ENCODE peak calls at places on chromosomes 5 and 9, in eight cellular contexts. One of them, this sample, is unnamed.

GRCh38 chr5:151740336-151740942 is 18.0 kb downstream of the ATOX1 start:
- DNase-seq in HCT116: no peak
- DNase-seq in GM12878: no peak
- DNase-seq in K562: peak
- DNase-seq in H1: no peak
- DNase-seq in endothelial cell of umbilical vein: peak
- DNase-seq in HepG2: peak
- DNase-seq in SK-N-SH: peak
- DNase-seq in this sample: no peak

GRCh38 chr9:136675477-136676296 is 11.6 kb downstream of the AGPAT2 start:
- DNase-seq in HCT116: no peak
- DNase-seq in GM12878: no peak
- DNase-seq in K562: peak
- DNase-seq in H1: no peak
- DNase-seq in endothelial cell of umbilical vein: peak
- DNase-seq in HepG2: no peak
- DNase-seq in SK-N-SH: no peak
- DNase-seq in this sample: no peak

GRCh38 chr9:125674981-125675973 is 31.7 kb downstream of the MAPKAP1 start:
- DNase-seq in HCT116: peak
- DNase-seq in GM12878: no peak
- DNase-seq in K562: no peak
- DNase-seq in H1: no peak
- DNase-seq in endothelial cell of umbilical vein: peak
- DNase-seq in HepG2: peak
- DNase-seq in SK-N-SH: no peak
- DNase-seq in this sample: peak

GRCh38 chr5:59525310-59525709 is 368.2 kb downstream of the PDE4D start:
- DNase-seq in HCT116: no peak
- DNase-seq in GM12878: no peak
- DNase-seq in K562: no peak
- DNase-seq in H1: no peak
- DNase-seq in endothelial cell of umbilical vein: no peak
- DNase-seq in HepG2: peak
- DNase-seq in SK-N-SH: no peak
- DNase-seq in this sample: no peak

GRCh38 chr5:62268239-62268638 is 37.8 kb upstream of the KIF2A start:
- DNase-seq in HCT116: peak
- DNase-seq in GM12878: peak
- DNase-seq in K562: no peak
- DNase-seq in H1: no peak
- DNase-seq in endothelial cell of umbilical vein: peak
- DNase-seq in HepG2: peak
- DNase-seq in SK-N-SH: no peak
- DNase-seq in this sample: peak

GRCh38 chr5:16178745-16179372 is 732 bp downstream of the MARCHF11 start:
- DNase-seq in HCT116: no peak
- DNase-seq in GM12878: no peak
- DNase-seq in K562: peak
- DNase-seq in H1: peak
- DNase-seq in endothelial cell of umbilical vein: peak
- DNase-seq in HepG2: peak
- DNase-seq in SK-N-SH: peak
- DNase-seq in this sample: no peak

GRCh38 chr5:68330564-68330963 is 115.0 kb downstream of the PIK3R1 start:
- DNase-seq in HCT116: no peak
- DNase-seq in GM12878: no peak
- DNase-seq in K562: no peak
- DNase-seq in H1: no peak
- DNase-seq in endothelial cell of umbilical vein: no peak
- DNase-seq in HepG2: no peak
- DNase-seq in SK-N-SH: peak
- DNase-seq in this sample: no peak

GRCh38 chr5:155605898-155606297 is 592.3 kb downstream of the KIF4B start:
- DNase-seq in HCT116: no peak
- DNase-seq in GM12878: no peak
- DNase-seq in K562: no peak
- DNase-seq in H1: no peak
- DNase-seq in endothelial cell of umbilical vein: no peak
- DNase-seq in HepG2: no peak
- DNase-seq in SK-N-SH: no peak
- DNase-seq in this sample: no peak

GRCh38 chr5:67035098-67035740 is 161.4 kb downstream of the CD180 start:
- DNase-seq in HCT116: no peak
- DNase-seq in GM12878: no peak
- DNase-seq in K562: no peak
- DNase-seq in H1: no peak
- DNase-seq in endothelial cell of umbilical vein: no peak
- DNase-seq in HepG2: no peak
- DNase-seq in SK-N-SH: no peak
- DNase-seq in this sample: no peak

GRCh38 chr5:145536133-145536532 is 299.0 kb downstream of the PRELID2 start:
- DNase-seq in HCT116: no peak
- DNase-seq in GM12878: no peak
- DNase-seq in K562: no peak
- DNase-seq in H1: no peak
- DNase-seq in endothelial cell of umbilical vein: no peak
- DNase-seq in HepG2: no peak
- DNase-seq in SK-N-SH: no peak
- DNase-seq in this sample: no peak

GRCh38 chr9:503881-504852 is 289.5 kb downstream of the DOCK8 start:
- DNase-seq in HCT116: peak
- DNase-seq in GM12878: no peak
- DNase-seq in K562: peak
- DNase-seq in H1: peak
- DNase-seq in endothelial cell of umbilical vein: peak
- DNase-seq in HepG2: peak
- DNase-seq in SK-N-SH: peak
- DNase-seq in this sample: no peak

GRCh38 chr5:76403713-76403962 is 553 bp downstream of the IQGAP2 start:
- DNase-seq in HCT116: no peak
- DNase-seq in GM12878: no peak
- DNase-seq in K562: no peak
- DNase-seq in H1: no peak
- DNase-seq in endothelial cell of umbilical vein: no peak
- DNase-seq in HepG2: no peak
- DNase-seq in SK-N-SH: peak
- DNase-seq in this sample: no peak

GRCh38 chr9:38620483-38621433 is at the start of gene ANKRD18A:
- DNase-seq in HCT116: peak
- DNase-seq in GM12878: no peak
- DNase-seq in K562: no peak
- DNase-seq in H1: peak
- DNase-seq in endothelial cell of umbilical vein: peak
- DNase-seq in HepG2: peak
- DNase-seq in SK-N-SH: peak
- DNase-seq in this sample: no peak

GRCh38 chr9:37082214-37082765 is 38.1 kb upstream of the ZCCHC7 start:
- DNase-seq in HCT116: no peak
- DNase-seq in GM12878: no peak
- DNase-seq in K562: no peak
- DNase-seq in H1: no peak
- DNase-seq in endothelial cell of umbilical vein: peak
- DNase-seq in HepG2: no peak
- DNase-seq in SK-N-SH: no peak
- DNase-seq in this sample: no peak

GRCh38 chr5:43400082-43400481 is 12.1 kb downstream of the CCL28 start:
- DNase-seq in HCT116: no peak
- DNase-seq in GM12878: no peak
- DNase-seq in K562: no peak
- DNase-seq in H1: no peak
- DNase-seq in endothelial cell of umbilical vein: no peak
- DNase-seq in HepG2: no peak
- DNase-seq in SK-N-SH: no peak
- DNase-seq in this sample: no peak

GRCh38 chr5:43401827-43402226 is 10.4 kb downstream of the CCL28 start:
- DNase-seq in HCT116: peak
- DNase-seq in GM12878: no peak
- DNase-seq in K562: peak
- DNase-seq in H1: no peak
- DNase-seq in endothelial cell of umbilical vein: no peak
- DNase-seq in HepG2: peak
- DNase-seq in SK-N-SH: peak
- DNase-seq in this sample: no peak

GRCh38 chr5:43396762-43397304 is 15.4 kb downstream of the CCL28 start:
- DNase-seq in HCT116: no peak
- DNase-seq in GM12878: peak
- DNase-seq in K562: no peak
- DNase-seq in H1: no peak
- DNase-seq in endothelial cell of umbilical vein: peak
- DNase-seq in HepG2: no peak
- DNase-seq in SK-N-SH: peak
- DNase-seq in this sample: no peak
- H3K9ac ChIP-seq in HCT116: no peak
- H3K9ac ChIP-seq in GM12878: peak
- H3K9ac ChIP-seq in K562: no peak
- H3K9ac ChIP-seq in H1: no peak
- H3K9ac ChIP-seq in endothelial cell of umbilical vein: peak
- H3K9ac ChIP-seq in HepG2: no peak
- H3K9ac ChIP-seq in SK-N-SH: no peak
- H3K9ac ChIP-seq in this sample: no peak

DNA sequence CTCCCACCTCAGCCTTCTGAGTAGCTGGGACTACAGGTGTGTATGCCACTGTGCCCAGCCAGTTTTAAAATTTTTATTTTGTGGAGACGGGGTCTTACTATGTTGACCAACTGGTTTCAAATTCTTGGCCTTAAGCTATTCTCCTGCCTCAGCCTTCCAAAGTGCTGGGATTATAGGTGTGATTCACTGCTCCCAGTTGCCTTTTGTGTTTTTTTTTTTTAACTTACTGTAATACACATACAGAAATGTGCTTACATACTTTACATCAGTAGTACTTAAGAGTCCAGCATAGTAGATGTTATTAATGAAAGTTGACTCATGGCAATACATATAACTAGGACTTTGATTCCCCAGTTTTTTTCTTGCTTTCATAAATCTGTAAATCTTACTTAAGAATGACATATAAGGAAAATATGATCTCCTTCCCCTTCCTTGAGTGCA is 4.7 kb downstream of the MAN2A1 start:
- DNase-seq in HCT116: no peak
- DNase-seq in GM12878: no peak
- DNase-seq in K562: no peak
- DNase-seq in H1: no peak
- DNase-seq in endothelial cell of umbilical vein: peak
- DNase-seq in HepG2: no peak
- DNase-seq in SK-N-SH: no peak
- DNase-seq in this sample: no peak
- H3K4me3 ChIP-seq in HCT116: no peak
- H3K4me3 ChIP-seq in GM12878: peak
- H3K4me3 ChIP-seq in K562: no peak
- H3K4me3 ChIP-seq in H1: peak
- H3K4me3 ChIP-seq in endothelial cell of umbilical vein: no peak
- H3K4me3 ChIP-seq in HepG2: no peak
- H3K4me3 ChIP-seq in SK-N-SH: no peak
- H3K4me3 ChIP-seq in this sample: no peak

GRCh38 chr5:150355791-150356190 is 1.7 kb upstream of the TCOF1 start:
- DNase-seq in HCT116: no peak
- DNase-seq in GM12878: no peak
- DNase-seq in K562: no peak
- DNase-seq in H1: no peak
- DNase-seq in endothelial cell of umbilical vein: no peak
- DNase-seq in HepG2: no peak
- DNase-seq in SK-N-SH: no peak
- DNase-seq in this sample: no peak

GRCh38 chr5:150361301-150361700 is 3.8 kb downstream of the TCOF1 start:
- DNase-seq in HCT116: no peak
- DNase-seq in GM12878: peak
- DNase-seq in K562: no peak
- DNase-seq in H1: no peak
- DNase-seq in endothelial cell of umbilical vein: no peak
- DNase-seq in HepG2: no peak
- DNase-seq in SK-N-SH: no peak
- DNase-seq in this sample: no peak

GRCh38 chr5:150358261-150359095 is 981 bp downstream of the TCOF1 start:
- DNase-seq in HCT116: peak
- DNase-seq in GM12878: no peak
- DNase-seq in K562: no peak
- DNase-seq in H1: no peak
- DNase-seq in endothelial cell of umbilical vein: peak
- DNase-seq in HepG2: peak
- DNase-seq in SK-N-SH: no peak
- DNase-seq in this sample: no peak

GRCh38 chr5:150356575-150357284 is 767 bp upstream of the TCOF1 start:
- DNase-seq in HCT116: no peak
- DNase-seq in GM12878: no peak
- DNase-seq in K562: no peak
- DNase-seq in H1: no peak
- DNase-seq in endothelial cell of umbilical vein: no peak
- DNase-seq in HepG2: no peak
- DNase-seq in SK-N-SH: no peak
- DNase-seq in this sample: no peak

GRCh38 chr5:150357326-150358260 is at the start of gene TCOF1:
- DNase-seq in HCT116: peak
- DNase-seq in GM12878: peak
- DNase-seq in K562: peak
- DNase-seq in H1: peak
- DNase-seq in endothelial cell of umbilical vein: peak
- DNase-seq in HepG2: peak
- DNase-seq in SK-N-SH: peak
- DNase-seq in this sample: peak
- TF ChIP-seq POLR2AphosphoS5 in HCT116: peak
- TF ChIP-seq POLR2AphosphoS5 in GM12878: peak
- TF ChIP-seq POLR2AphosphoS5 in K562: peak
- TF ChIP-seq POLR2AphosphoS5 in H1: peak
- TF ChIP-seq POLR2AphosphoS5 in endothelial cell of umbilical vein: peak
- TF ChIP-seq POLR2AphosphoS5 in HepG2: no peak
- TF ChIP-seq POLR2AphosphoS5 in SK-N-SH: peak
- TF ChIP-seq POLR2AphosphoS5 in this sample: peak

GRCh38 chr5:90590170-90590569 is 31.6 kb downstream of the ADGRV1 start:
- DNase-seq in HCT116: no peak
- DNase-seq in GM12878: no peak
- DNase-seq in K562: peak
- DNase-seq in H1: no peak
- DNase-seq in endothelial cell of umbilical vein: no peak
- DNase-seq in HepG2: no peak
- DNase-seq in SK-N-SH: no peak
- DNase-seq in this sample: no peak

GRCh38 chr5:90586469-90586868 is 27.9 kb downstream of the ADGRV1 start:
- DNase-seq in HCT116: no peak
- DNase-seq in GM12878: no peak
- DNase-seq in K562: no peak
- DNase-seq in H1: no peak
- DNase-seq in endothelial cell of umbilical vein: no peak
- DNase-seq in HepG2: no peak
- DNase-seq in SK-N-SH: no peak
- DNase-seq in this sample: no peak

DNA sequence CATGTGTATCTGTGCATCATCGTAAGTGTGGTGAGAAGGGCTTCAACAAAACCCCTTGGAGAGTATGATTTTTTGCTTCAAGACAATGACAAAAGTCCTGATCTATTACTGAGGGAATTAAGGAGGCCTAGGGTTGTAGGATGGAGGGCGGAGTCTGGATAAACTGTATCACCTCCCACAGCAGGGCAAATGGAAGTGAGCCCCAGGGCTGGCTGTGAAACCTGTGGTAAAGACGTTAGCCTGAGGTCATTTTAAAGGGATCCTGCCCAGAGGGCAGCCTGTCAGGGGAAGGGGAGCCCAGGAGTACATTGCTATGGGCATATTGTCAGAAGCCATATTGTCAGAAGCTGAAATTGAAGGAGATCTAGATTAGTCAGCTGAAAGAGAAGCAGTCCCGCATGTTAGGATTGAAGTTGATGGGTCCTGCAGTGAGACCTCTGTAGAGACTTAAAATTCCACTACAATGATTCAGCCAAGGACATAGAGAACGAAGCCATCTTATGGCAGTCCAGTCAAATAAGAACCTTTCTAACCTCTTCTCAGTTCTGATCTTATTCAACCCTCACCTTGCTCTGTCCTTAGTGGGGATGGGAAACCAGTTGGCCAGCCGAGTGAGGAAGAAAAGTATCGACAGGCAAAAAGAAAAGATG is 26.9 kb downstream of the ADGRV1 start:
- DNase-seq in HCT116: no peak
- DNase-seq in GM12878: no peak
- DNase-seq in K562: no peak
- DNase-seq in H1: no peak
- DNase-seq in endothelial cell of umbilical vein: no peak
- DNase-seq in HepG2: no peak
- DNase-seq in SK-N-SH: no peak
- DNase-seq in this sample: no peak
- H3K9ac ChIP-seq in HCT116: no peak
- H3K9ac ChIP-seq in GM12878: no peak
- H3K9ac ChIP-seq in K562: no peak
- H3K9ac ChIP-seq in H1: no peak
- H3K9ac ChIP-seq in endothelial cell of umbilical vein: no peak
- H3K9ac ChIP-seq in HepG2: no peak
- H3K9ac ChIP-seq in SK-N-SH: no peak
- H3K9ac ChIP-seq in this sample: no peak